ENCODE peak calls at places on chromosome 11, in four cellular contexts. One of them, this sample, is unnamed.

GRCh38 chr11:93034031-93034430 is 64.6 kb downstream of the MTNR1B start:
- DNase-seq in NB4: no peak
- DNase-seq in AG10803: peak; percentile 4
- DNase-seq in stimulated activated CD4-positive, alpha-beta T cell treated with anti-CD3 and anti-CD28 coated beads, Interleukin-1b, Interleukin-23, amount 100 ng/mL, for 4 hours: no peak
- DNase-seq in this sample: no peak

GRCh38 chr11:121671276-121672168 is 218.8 kb upstream of the SORL1-AS1 start:
- DNase-seq in NB4: no peak
- DNase-seq in AG10803: peak; percentile 9
- DNase-seq in stimulated activated CD4-positive, alpha-beta T cell treated with anti-CD3 and anti-CD28 coated beads, Interleukin-1b, Interleukin-23, amount 100 ng/mL, for 4 hours: no peak
- DNase-seq in this sample: no peak

GRCh38 chr11:69320756-69321741 is 27.1 kb downstream of the MYEOV start:
- DNase-seq in NB4: no peak
- DNase-seq in AG10803: peak; percentile 11
- DNase-seq in stimulated activated CD4-positive, alpha-beta T cell treated with anti-CD3 and anti-CD28 coated beads, Interleukin-1b, Interleukin-23, amount 100 ng/mL, for 4 hours: no peak
- DNase-seq in this sample: no peak

GRCh38 chr11:28346209-28346608 is 238.0 kb downstream of the METTL15 start:
- DNase-seq in NB4: peak; percentile 3
- DNase-seq in AG10803: peak; percentile 44
- DNase-seq in stimulated activated CD4-positive, alpha-beta T cell treated with anti-CD3 and anti-CD28 coated beads, Interleukin-1b, Interleukin-23, amount 100 ng/mL, for 4 hours: no peak
- DNase-seq in this sample: no peak

GRCh38 chr11:66478823-66479740 is 1.2 kb upstream of the DPP3 start:
- DNase-seq in NB4: peak; percentile 65
- DNase-seq in AG10803: peak; percentile 44
- DNase-seq in stimulated activated CD4-positive, alpha-beta T cell treated with anti-CD3 and anti-CD28 coated beads, Interleukin-1b, Interleukin-23, amount 100 ng/mL, for 4 hours: peak; percentile 19
- DNase-seq in this sample: no peak

GRCh38 chr11:68297812-68298658 is 14.4 kb upstream of the LRP5 start:
- DNase-seq in NB4: peak; percentile 83
- DNase-seq in AG10803: peak; percentile 62
- DNase-seq in stimulated activated CD4-positive, alpha-beta T cell treated with anti-CD3 and anti-CD28 coated beads, Interleukin-1b, Interleukin-23, amount 100 ng/mL, for 4 hours: peak; percentile 56
- DNase-seq in this sample: peak; percentile 22

GRCh38 chr11:68657021-68657780 is 27.1 kb upstream of the GAL start:
- DNase-seq in NB4: no peak
- DNase-seq in AG10803: no peak
- DNase-seq in stimulated activated CD4-positive, alpha-beta T cell treated with anti-CD3 and anti-CD28 coated beads, Interleukin-1b, Interleukin-23, amount 100 ng/mL, for 4 hours: no peak
- DNase-seq in this sample: no peak

GRCh38 chr11:35545604-35546003 is 20.2 kb upstream of the PAMR1 start:
- DNase-seq in NB4: no peak
- DNase-seq in AG10803: no peak
- DNase-seq in stimulated activated CD4-positive, alpha-beta T cell treated with anti-CD3 and anti-CD28 coated beads, Interleukin-1b, Interleukin-23, amount 100 ng/mL, for 4 hours: no peak
- DNase-seq in this sample: no peak

GRCh38 chr11:13635804-13636203 is 32.7 kb upstream of the FAR1 start:
- DNase-seq in NB4: no peak
- DNase-seq in AG10803: no peak
- DNase-seq in stimulated activated CD4-positive, alpha-beta T cell treated with anti-CD3 and anti-CD28 coated beads, Interleukin-1b, Interleukin-23, amount 100 ng/mL, for 4 hours: no peak
- DNase-seq in this sample: no peak

GRCh38 chr11:15276616-15277015 is 161.9 kb downstream of the INSC start:
- DNase-seq in NB4: peak; percentile 4
- DNase-seq in AG10803: no peak
- DNase-seq in stimulated activated CD4-positive, alpha-beta T cell treated with anti-CD3 and anti-CD28 coated beads, Interleukin-1b, Interleukin-23, amount 100 ng/mL, for 4 hours: no peak
- DNase-seq in this sample: no peak

GRCh38 chr11:113907155-113907554 is 2.6 kb downstream of the HTR3B start:
- DNase-seq in NB4: no peak
- DNase-seq in AG10803: no peak
- DNase-seq in stimulated activated CD4-positive, alpha-beta T cell treated with anti-CD3 and anti-CD28 coated beads, Interleukin-1b, Interleukin-23, amount 100 ng/mL, for 4 hours: no peak
- DNase-seq in this sample: no peak

GRCh38 chr11:2767751-2768150 is 68.0 kb upstream of the KCNQ1OT1 start:
- DNase-seq in NB4: no peak
- DNase-seq in AG10803: no peak
- DNase-seq in stimulated activated CD4-positive, alpha-beta T cell treated with anti-CD3 and anti-CD28 coated beads, Interleukin-1b, Interleukin-23, amount 100 ng/mL, for 4 hours: no peak
- DNase-seq in this sample: no peak

GRCh38 chr11:47186076-47186936 is at the start of gene PACSIN3:
- DNase-seq in NB4: peak; percentile 73
- DNase-seq in AG10803: no peak
- DNase-seq in stimulated activated CD4-positive, alpha-beta T cell treated with anti-CD3 and anti-CD28 coated beads, Interleukin-1b, Interleukin-23, amount 100 ng/mL, for 4 hours: peak; percentile 16
- DNase-seq in this sample: no peak

GRCh38 chr11:92415246-92415645 is 190.6 kb downstream of the FAT3 start:
- DNase-seq in NB4: no peak
- DNase-seq in AG10803: peak; percentile 85
- DNase-seq in stimulated activated CD4-positive, alpha-beta T cell treated with anti-CD3 and anti-CD28 coated beads, Interleukin-1b, Interleukin-23, amount 100 ng/mL, for 4 hours: no peak
- DNase-seq in this sample: no peak

GRCh38 chr11:94732617-94733292 is 35.4 kb upstream of the AMOTL1 start:
- DNase-seq in NB4: no peak
- DNase-seq in AG10803: peak; percentile 59
- DNase-seq in stimulated activated CD4-positive, alpha-beta T cell treated with anti-CD3 and anti-CD28 coated beads, Interleukin-1b, Interleukin-23, amount 100 ng/mL, for 4 hours: no peak
- DNase-seq in this sample: no peak

GRCh38 chr11:134363161-134363560 is 31.4 kb downstream of the GLB1L2 start:
- DNase-seq in NB4: no peak
- DNase-seq in AG10803: no peak
- DNase-seq in stimulated activated CD4-positive, alpha-beta T cell treated with anti-CD3 and anti-CD28 coated beads, Interleukin-1b, Interleukin-23, amount 100 ng/mL, for 4 hours: no peak
- DNase-seq in this sample: no peak

GRCh38 chr11:23192256-23192655 is 332.0 kb upstream of the CCDC179 start:
- DNase-seq in NB4: no peak
- DNase-seq in AG10803: peak; percentile 35
- DNase-seq in stimulated activated CD4-positive, alpha-beta T cell treated with anti-CD3 and anti-CD28 coated beads, Interleukin-1b, Interleukin-23, amount 100 ng/mL, for 4 hours: no peak
- DNase-seq in this sample: no peak

This sample was measured in esophagus squamous epithelium.